ENCODE peak calls at places on chromosomes 6 and 20, in ten cellular contexts. G, C, R, K, F, Z, O, B, W and I are unnamed samples. For H3K4me1, the result is how much of the 10 kb centered on the place peaks cover.

GRCh38 chr6:46062312-46062711 is 46.7 kb upstream of the CLIC5 start:
- DNase-seq in G (peak), C (no peak), R (peak), K (no peak), F (no peak), Z (peak), O (peak), B (no peak), W (no peak), I (no peak)

GRCh38 chr20:17854307-17854903 is 114.2 kb downstream of the SNX5 start:
- DNase-seq in G (peak), C (peak), R (no peak), K (peak), F (peak), Z (peak), O (peak), B (no peak), W (peak), I (peak)

GRCh38 chr6:25186919-25187318 is 92.3 kb upstream of the CARMIL1 start:
- DNase-seq in G (no peak), C (no peak), R (no peak), K (no peak), F (no peak), Z (peak), O (no peak), B (no peak), W (no peak), I (no peak)

GRCh38 chr6:69378326-69378725 is 418.5 kb downstream of the LMBRD1 start:
- DNase-seq in G (no peak), C (no peak), R (no peak), K (peak), F (no peak), Z (no peak), O (no peak), B (no peak), W (no peak), I (no peak)

GRCh38 chr6:65468307-65468706 is 238.7 kb downstream of the EYS start:
- DNase-seq in G (no peak), C (no peak), R (no peak), K (no peak), F (no peak), Z (no peak), O (no peak), B (no peak), W (no peak), I (no peak)

GRCh38 chr6:137236581-137237355 is 17.6 kb upstream of the IFNGR1 start:
- DNase-seq in G (peak), C (no peak), R (no peak), K (no peak), F (no peak), Z (no peak), O (no peak), B (no peak), W (no peak), I (no peak)

GRCh38 chr6:139605350-139605749 is 230.9 kb upstream of the CITED2 start:
- DNase-seq in G (peak), C (peak), R (no peak), K (no peak), F (peak), Z (peak), O (peak), B (no peak), W (peak), I (no peak)

GRCh38 chr6:100462990-100463684 is 1.6 kb downstream of the SIM1 start:
- DNase-seq in G (no peak), C (no peak), R (no peak), K (no peak), F (no peak), Z (no peak), O (no peak), B (no peak), W (no peak), I (no peak)

GRCh38 chr6:112831022-112831421 is 483.9 kb downstream of the RFPL4B start:
- DNase-seq in G (peak), C (no peak), R (no peak), K (no peak), F (no peak), Z (peak), O (no peak), B (no peak), W (no peak), I (no peak)

GRCh38 chr20:44208770-44209169 is 1.8 kb downstream of the OSER1 start:
- DNase-seq in G (peak), C (no peak), R (no peak), K (no peak), F (no peak), Z (no peak), O (peak), B (no peak), W (no peak), I (no peak)

GRCh38 chr6:27426045-27426620 is 37.6 kb downstream of the ZNF391 start:
- DNase-seq in G (no peak), C (no peak), R (no peak), K (no peak), F (no peak), Z (no peak), O (no peak), B (no peak), W (no peak), I (no peak)

DNA sequence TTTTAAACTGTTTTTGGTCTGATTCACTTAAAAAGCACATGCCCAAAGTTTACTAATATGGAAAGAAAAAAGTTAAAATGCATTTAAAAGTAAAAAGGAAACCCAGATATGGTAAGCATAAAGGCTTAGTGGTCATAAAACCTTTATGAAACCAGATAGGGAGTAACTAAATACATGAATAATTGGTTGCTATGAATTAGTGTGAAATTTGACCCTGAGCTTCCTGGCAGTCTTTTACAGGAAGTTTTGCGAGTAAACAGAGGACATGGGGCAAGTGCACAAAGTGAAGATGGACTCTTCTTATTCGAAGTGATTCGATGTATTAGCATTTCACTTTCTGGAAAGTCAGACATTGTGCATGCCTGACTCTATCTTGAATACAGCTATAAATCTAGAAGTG is 90.9 kb upstream of the MLIP start:
- DNase-seq in G (no peak), C (no peak), R (no peak), K (no peak), F (no peak), Z (no peak), O (no peak), B (no peak), W (no peak), I (no peak)
- H3K4me3 ChIP-seq in G (no peak), C (no peak), R (no peak), K (no peak), F (no peak), Z (no peak), O (peak), B (no peak), W (no peak), I (no peak)

GRCh38 chr6:3741477-3741871 is 10.0 kb downstream of the PXDC1 start:
- DNase-seq in G (no peak), C (peak), R (no peak), K (peak), F (no peak), Z (no peak), O (no peak), B (no peak), W (no peak), I (no peak)
- H3K4me1 ChIP-seq in G (under half), C (under half), R (under half), K (under half), F (under half), Z (under half), O (under half), B (under half), W (half or more), I (under half)

GRCh38 chr20:311603-312002 is 13.7 kb upstream of the SOX12 start:
- DNase-seq in G (no peak), C (no peak), R (no peak), K (no peak), F (no peak), Z (no peak), O (no peak), B (no peak), W (no peak), I (no peak)
- H3K27ac ChIP-seq in G (no peak), C (no peak), R (no peak), K (no peak), F (no peak), Z (no peak), O (no peak), B (no peak), W (no peak), I (no peak)

GRCh38 chr6:48962041-48962440 is 501.0 kb downstream of the MMUT start:
- DNase-seq in G (no peak), C (no peak), R (no peak), K (no peak), F (no peak), Z (no peak), O (no peak), B (no peak), W (no peak), I (no peak)
- H3K4me3 ChIP-seq in G (no peak), C (no peak), R (no peak), K (no peak), F (no peak), Z (no peak), O (no peak), B (no peak), W (no peak), I (no peak)